ENCODE peak calls at places on chromosomes 13 and 19, in eight cellular contexts. I is stomach, Y is astrocyte, S is A549, A is cardiac muscle cell, C is uterus, X is GM23338, W is heart right ventricle. Z is an unnamed sample.

GRCh38 chr13:60384911-60385310 is 12.1 kb upstream of the TDRD3 start:
- DNase-seq in I (no peak), Y (no peak), S (no peak), A (no peak), C (no peak), X (no peak), W (no peak), Z (no peak)

GRCh38 chr19:17309198-17309961 is at the start of gene DDA1:
- DNase-seq in I (peak; percentile 100), Y (peak; percentile 100), S (peak; percentile 99), A (peak; percentile 100), C (peak; percentile 100), X (peak; percentile 100), W (peak; percentile 97), Z (peak; percentile 100)

GRCh38 chr19:7461841-7462629 is 26.8 kb downstream of the PEX11G start:
- DNase-seq in I (no peak), Y (no peak), S (no peak), A (no peak), C (no peak), X (peak; percentile 66), W (no peak), Z (no peak)

GRCh38 chr19:52603558-52604207 is 33.6 kb downstream of the ZNF701 start:
- DNase-seq in I (no peak), Y (peak; percentile 12), S (no peak), A (peak; percentile 76), C (no peak), X (no peak), W (no peak), Z (no peak)

GRCh38 chr19:38812841-38813320 is at the start of gene LGALS4:
- DNase-seq in I (peak; percentile 93), Y (no peak), S (peak; percentile 44), A (no peak), C (no peak), X (no peak), W (no peak), Z (no peak)

GRCh38 chr19:51593138-51593890 is 22.2 kb downstream of the ZNF175 start:
- DNase-seq in I (no peak), Y (no peak), S (no peak), A (no peak), C (no peak), X (peak; percentile 11), W (no peak), Z (no peak)

GRCh38 chr13:83824561-83824960 is 57.7 kb downstream of the SLITRK1 start:
- DNase-seq in I (no peak), Y (no peak), S (no peak), A (no peak), C (no peak), X (no peak), W (no peak), Z (no peak)

GRCh38 chr13:64471916-64472315 is 2758.2 kb downstream of the PCDH9 start:
- DNase-seq in I (no peak), Y (peak; percentile 45), S (peak; percentile 59), A (peak; percentile 62), C (no peak), X (peak; percentile 37), W (no peak), Z (no peak)

GRCh38 chr13:105464249-105464648 is 1071.2 kb downstream of the EFNB2 start:
- DNase-seq in I (no peak), Y (peak; percentile 56), S (no peak), A (no peak), C (no peak), X (no peak), W (no peak), Z (no peak)

GRCh38 chr19:11191273-11191755 is 6.0 kb downstream of the KANK2 start:
- DNase-seq in I (peak; percentile 36), Y (peak; percentile 20), S (peak; percentile 51), A (peak; percentile 62), C (peak; percentile 78), X (peak; percentile 42), W (peak; percentile 85), Z (peak; percentile 67)

GRCh38 chr19:31297991-31298390 is 51.2 kb downstream of the TSHZ3 start:
- DNase-seq in I (no peak), Y (no peak), S (no peak), A (no peak), C (no peak), X (no peak), W (no peak), Z (no peak)

GRCh38 chr19:44341794-44342193 is 14.7 kb downstream of the ZNF112 start:
- DNase-seq in I (no peak), Y (no peak), S (no peak), A (no peak), C (no peak), X (no peak), W (no peak), Z (no peak)

GRCh38 chr13:99123101-99124045 is 77.3 kb upstream of the UBAC2 start:
- DNase-seq in I (no peak), Y (peak; percentile 42), S (no peak), A (peak; percentile 10), C (no peak), X (no peak), W (no peak), Z (no peak)

GRCh38 chr19:12482505-12482886 is 2.1 kb downstream of the ZNF709 start:
- DNase-seq in I (no peak), Y (no peak), S (no peak), A (no peak), C (no peak), X (no peak), W (no peak), Z (no peak)

GRCh38 chr19:34667349-34668076 is 9.4 kb downstream of the SCGB2B2 start:
- DNase-seq in I (no peak), Y (peak; percentile 3), S (no peak), A (peak; percentile 17), C (no peak), X (peak; percentile 28), W (no peak), Z (no peak)

DNA sequence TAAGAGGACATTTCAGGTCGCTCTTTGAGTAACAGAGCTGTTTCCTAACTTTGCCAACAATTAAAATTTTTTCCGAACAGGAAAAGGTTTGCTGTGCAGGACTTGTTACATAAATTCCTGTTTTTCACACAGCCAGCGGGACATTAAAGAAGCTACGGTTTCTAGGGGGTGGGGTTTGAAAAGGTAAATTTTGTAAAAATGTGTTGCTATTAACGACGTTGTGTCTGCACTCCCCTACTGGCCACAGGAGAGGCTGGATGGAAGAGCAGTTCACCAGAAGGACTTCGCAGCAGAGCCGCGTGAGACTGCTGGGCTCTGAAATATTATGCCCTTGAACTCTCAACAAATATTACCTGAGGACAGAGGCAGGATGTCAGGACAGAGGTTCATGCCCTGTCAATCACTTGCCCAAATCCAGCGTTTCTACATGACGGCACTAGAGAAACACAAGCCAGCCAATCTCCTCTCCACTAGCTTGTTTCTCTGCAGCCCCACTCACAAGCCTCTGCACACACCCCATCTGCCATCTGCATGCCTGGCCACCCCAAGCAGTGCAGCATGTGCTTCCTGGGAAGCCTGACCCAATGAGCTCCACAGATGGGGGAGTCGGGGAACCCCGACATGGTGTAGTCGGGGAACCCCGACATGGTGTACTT is 102.0 kb downstream of the FOXO1 start:
- DNase-seq in I (no peak), Y (no peak), S (no peak), A (peak; percentile 49), C (no peak), X (no peak), W (no peak), Z (no peak)
- TF ChIP-seq CTCF in I (no peak), Y (no peak), S (no peak), A (peak; percentile 29), C (peak; percentile 13), X (peak; percentile 15), W (no peak), Z (no peak)

DNA sequence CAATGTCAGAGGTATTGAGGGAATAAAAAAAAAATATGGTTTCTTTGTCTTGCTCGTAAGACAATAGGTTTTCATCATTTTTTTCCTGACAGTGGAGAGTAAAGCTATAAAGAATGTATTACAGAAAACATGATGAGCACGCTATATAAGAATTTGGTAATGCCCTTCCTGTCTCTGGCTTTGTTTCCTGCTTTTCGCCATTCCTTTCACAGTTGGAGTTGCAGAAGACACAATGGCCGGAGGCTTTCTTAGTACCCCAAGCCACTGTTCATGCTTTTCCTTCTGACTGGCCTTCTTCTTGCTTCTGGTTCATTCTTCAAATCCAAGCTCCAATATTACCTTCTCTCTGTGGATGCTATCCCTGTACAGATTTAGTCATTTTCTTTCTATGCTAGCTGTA is 101.0 kb upstream of the DACH1 start:
- DNase-seq in I (no peak), Y (peak; percentile 4), S (no peak), A (no peak), C (no peak), X (peak; percentile 78), W (no peak), Z (no peak)
- H3K27ac ChIP-seq in I (no peak overlapping the region), Y (no peak overlapping the region), S (no peak overlapping the region), A (no peak overlapping the region), C (no peak overlapping the region), X (peak overlapping the region; percentile 56), W (no peak overlapping the region), Z (no peak overlapping the region)

DNA sequence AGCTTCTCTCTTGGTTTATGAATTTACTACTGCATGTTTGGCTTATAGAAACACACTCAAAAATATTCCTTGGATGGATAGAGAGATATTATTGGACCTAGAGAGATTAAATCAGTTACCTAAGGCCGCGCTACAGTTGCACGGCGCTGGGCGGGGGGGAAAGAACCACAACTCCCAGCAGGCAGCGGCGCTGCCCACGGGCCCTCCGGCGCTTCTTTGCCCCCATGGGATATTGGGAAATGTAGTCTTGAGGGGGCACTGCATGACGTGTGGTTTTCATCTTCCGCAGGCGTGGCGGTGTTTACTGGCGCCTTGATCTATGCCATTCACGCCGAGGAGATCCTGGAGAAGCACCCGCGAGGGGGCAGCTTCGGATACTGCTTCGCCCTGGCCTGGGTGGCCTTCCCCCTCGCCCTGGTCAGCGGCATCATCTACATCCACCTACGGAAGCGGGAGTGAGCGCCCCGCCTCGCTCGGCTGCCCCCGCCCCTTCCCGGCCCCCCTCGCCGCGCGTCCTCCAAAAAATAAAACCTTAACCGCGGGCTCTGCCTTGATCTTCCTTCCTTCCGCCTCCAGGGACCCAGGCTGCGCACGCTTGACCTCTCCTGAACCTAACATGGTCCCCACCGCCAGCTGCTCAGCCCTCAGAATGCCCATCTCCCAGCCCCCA is 4.8 kb downstream of the EMP3 start:
- DNase-seq in I (peak; percentile 86), Y (no peak), S (no peak), A (no peak), C (peak; percentile 81), X (peak; percentile 95), W (peak; percentile 74), Z (peak; percentile 90)
- TF ChIP-seq CTCF in I (no peak), Y (no peak), S (no peak), A (no peak), C (no peak), X (no peak), W (no peak), Z (no peak)

GRCh38 chr13:110338441-110339101 is 31.5 kb downstream of the COL4A2 start:
- DNase-seq in I (no peak), Y (peak; percentile 88), S (no peak), A (peak; percentile 91), C (peak; percentile 68), X (no peak), W (peak; percentile 59), Z (peak; percentile 79)

GRCh38 chr13:110337287-110337686 is 30.2 kb downstream of the COL4A2 start:
- DNase-seq in I (no peak), Y (no peak), S (no peak), A (no peak), C (no peak), X (no peak), W (no peak), Z (no peak)

GRCh38 chr13:110334841-110335490 is 27.9 kb downstream of the COL4A2 start:
- DNase-seq in I (no peak), Y (peak; percentile 78), S (no peak), A (no peak), C (no peak), X (no peak), W (no peak), Z (no peak)

GRCh38 chr13:110336108-110336507 is 29.0 kb downstream of the COL4A2 start:
- DNase-seq in I (no peak), Y (no peak), S (no peak), A (no peak), C (no peak), X (no peak), W (no peak), Z (no peak)

GRCh38 chr13:110336681-110337080 is 29.6 kb downstream of the COL4A2 start:
- DNase-seq in I (no peak), Y (no peak), S (no peak), A (no peak), C (no peak), X (no peak), W (no peak), Z (no peak)
- H3K27ac ChIP-seq in I (peak overlapping the region; percentile 92), Y (peak overlapping the region; percentile 99), S (no peak overlapping the region), A (no peak overlapping the region), C (peak overlapping the region; percentile 96), X (no peak overlapping the region), W (peak overlapping the region; percentile 91), Z (peak overlapping the region; percentile 81)

Z was measured in testis.